ENCODE peak calls at places on chromosome 22, in four cellular contexts. K, G, D and Z are unnamed samples.

GRCh38 chr22:47634342-47634741 is 871.9 kb downstream of the TBC1D22A start:
- DNase-seq in K (no peak), G (peak), D (no peak), Z (no peak)

GRCh38 chr22:37284807-37285355 is 2.6 kb downstream of the CYTH4 start:
- DNase-seq in K (peak), G (no peak), D (no peak), Z (no peak)

GRCh38 chr22:36383110-36383581 is 4.6 kb downstream of the MYH9 start:
- DNase-seq in K (peak), G (no peak), D (peak), Z (peak)

GRCh38 chr22:45291061-45291930 is 6.5 kb downstream of the UPK3A start:
- DNase-seq in K (no peak), G (no peak), D (no peak), Z (no peak)

GRCh38 chr22:46706060-46706459 is 32.0 kb downstream of the CERK start:
- DNase-seq in K (no peak), G (no peak), D (no peak), Z (no peak)

GRCh38 chr22:24421428-24421931 is 5.9 kb upstream of the ADORA2A start:
- DNase-seq in K (no peak), G (no peak), D (no peak), Z (no peak)

GRCh38 chr22:23498811-23499798 is 81.0 kb downstream of the IGLL1 start:
- DNase-seq in K (no peak), G (peak), D (no peak), Z (no peak)

GRCh38 chr22:47563406-47564157 is 801.1 kb downstream of the TBC1D22A start:
- DNase-seq in K (no peak), G (peak), D (no peak), Z (no peak)

GRCh38 chr22:20226077-20226716 is 41.9 kb downstream of the RTN4R start:
- DNase-seq in K (no peak), G (no peak), D (no peak), Z (no peak)

GRCh38 chr22:19679476-19680099 is 34.7 kb upstream of the SEPTIN5 start:
- DNase-seq in K (peak), G (no peak), D (no peak), Z (peak)

GRCh38 chr22:23829845-23830372 is 8.9 kb downstream of the DERL3 start:
- DNase-seq in K (no peak), G (no peak), D (peak), Z (peak)

GRCh38 chr22:20585640-20586402 is 78.4 kb downstream of the MED15 start:
- DNase-seq in K (no peak), G (no peak), D (no peak), Z (no peak)

GRCh38 chr22:29003975-29004646 is 57.5 kb downstream of the C22orf31 start:
- DNase-seq in K (peak), G (no peak), D (no peak), Z (no peak)

GRCh38 chr22:20205964-20206708 is 55.3 kb upstream of the CCDC188 start:
- DNase-seq in K (peak), G (peak), D (peak), Z (peak)

GRCh38 chr22:27801616-27802388 is at the start of gene MN1:
- DNase-seq in K (peak), G (no peak), D (peak), Z (peak)

GRCh38 chr22:25754527-25755202 is 12.7 kb downstream of the MYO18B start:
- DNase-seq in K (no peak), G (no peak), D (peak), Z (peak)

GRCh38 chr22:26606611-26607010 is 11.2 kb downstream of the CRYBB1 start:
- DNase-seq in K (no peak), G (no peak), D (peak), Z (peak)

GRCh38 chr22:26602127-26602526 is 12.2 kb upstream of the TPST2 start:
- DNase-seq in K (no peak), G (no peak), D (no peak), Z (no peak)

GRCh38 chr22:37122598-37123180 is 13.2 kb upstream of the TMPRSS6 start:
- DNase-seq in K (no peak), G (no peak), D (no peak), Z (no peak)

GRCh38 chr22:26848244-26848920 is 191.0 kb downstream of the MIAT start:
- DNase-seq in K (no peak), G (peak), D (peak), Z (peak)

GRCh38 chr22:32844251-32844650 is 42.7 kb downstream of the TIMP3 start:
- DNase-seq in K (no peak), G (no peak), D (no peak), Z (no peak)

GRCh38 chr22:45754822-45755221 is 83.2 kb downstream of the ATXN10 start:
- DNase-seq in K (no peak), G (no peak), D (no peak), Z (peak)

GRCh38 chr22:21016644-21017420 is 1.9 kb downstream of the P2RX6 start:
- DNase-seq in K (no peak), G (no peak), D (no peak), Z (no peak)

GRCh38 chr22:44566911-44567310 is 68.9 kb upstream of the RTL6 start:
- DNase-seq in K (no peak), G (peak), D (no peak), Z (no peak)

GRCh38 chr22:35357883-35358621 is 22.8 kb upstream of the HMOX1 start:
- DNase-seq in K (no peak), G (no peak), D (no peak), Z (no peak)

GRCh38 chr22:37061611-37062365 is 10.2 kb downstream of the KCTD17 start:
- DNase-seq in K (no peak), G (no peak), D (no peak), Z (no peak)

GRCh38 chr22:24422078-24422665 is 5.2 kb upstream of the ADORA2A start:
- DNase-seq in K (no peak), G (no peak), D (no peak), Z (peak)

GRCh38 chr22:47005506-47006408 is 243.3 kb downstream of the TBC1D22A start:
- DNase-seq in K (no peak), G (no peak), D (no peak), Z (no peak)

GRCh38 chr22:47056361-47056760 is 293.9 kb downstream of the TBC1D22A start:
- DNase-seq in K (no peak), G (no peak), D (no peak), Z (no peak)

GRCh38 chr22:27997538-27997937 is 78.5 kb upstream of the PITPNB start:
- DNase-seq in K (no peak), G (no peak), D (no peak), Z (peak)

GRCh38 chr22:36860821-36861659 is at the start of gene NCF4:
- DNase-seq in K (peak), G (peak), D (no peak), Z (no peak)

DNA sequence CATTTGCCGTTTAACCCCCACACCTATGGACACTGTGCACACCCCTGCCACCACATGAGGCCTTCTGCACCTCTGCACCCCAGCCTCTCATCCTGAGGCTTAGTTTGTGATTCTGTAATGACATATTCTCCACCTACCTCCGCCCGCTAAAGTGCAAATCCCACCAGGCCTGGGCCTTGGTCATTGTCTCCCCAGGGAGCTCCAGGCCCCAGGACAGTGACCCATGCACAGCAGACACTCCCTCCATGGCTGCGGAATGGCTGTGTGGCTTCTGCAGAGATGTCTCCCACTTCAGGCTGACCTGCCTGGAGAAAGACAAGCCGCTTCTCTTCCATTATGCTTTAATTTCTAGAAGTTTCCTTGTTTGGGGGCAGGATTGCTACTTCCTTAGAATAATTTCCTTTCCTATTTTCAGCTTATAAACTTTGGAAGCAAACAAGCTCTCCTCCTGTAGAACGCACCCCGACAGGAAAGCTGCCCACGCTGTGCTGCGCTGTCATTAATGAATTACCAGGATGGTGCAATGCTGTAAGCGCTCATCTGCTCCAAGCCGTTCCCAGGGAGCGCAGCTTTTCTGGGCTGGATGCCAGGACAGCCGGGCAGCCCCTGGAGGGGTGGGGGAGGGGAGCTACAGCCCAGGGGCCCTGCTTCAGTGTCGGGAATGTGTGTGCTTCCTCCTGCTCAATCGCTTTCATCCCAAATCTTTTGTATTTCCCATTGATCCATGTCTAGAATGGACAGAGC is 618.0 kb downstream of the BRD1 start:
- DNase-seq in K (no peak), G (peak), D (no peak), Z (no peak)
- TF ChIP-seq CTCF in K (no peak), G (no peak), D (no peak), Z (no peak)

GRCh38 chr22:39662677-39663034 is 92.1 kb downstream of the CACNA1I start:
- DNase-seq in K (no peak), G (no peak), D (no peak), Z (no peak)
- H3K4me3 ChIP-seq in K (no peak), G (no peak), D (no peak), Z (no peak)

GRCh38 chr22:40653361-40653760 is 16.8 kb upstream of the MRTFA start:
- DNase-seq in K (no peak), G (no peak), D (no peak), Z (no peak)

GRCh38 chr22:40651563-40652501 is 15.3 kb upstream of the MRTFA start:
- DNase-seq in K (peak), G (peak), D (peak), Z (peak)

GRCh38 chr22:40651057-40651456 is 14.5 kb upstream of the MRTFA start:
- DNase-seq in K (no peak), G (no peak), D (no peak), Z (no peak)

DNA sequence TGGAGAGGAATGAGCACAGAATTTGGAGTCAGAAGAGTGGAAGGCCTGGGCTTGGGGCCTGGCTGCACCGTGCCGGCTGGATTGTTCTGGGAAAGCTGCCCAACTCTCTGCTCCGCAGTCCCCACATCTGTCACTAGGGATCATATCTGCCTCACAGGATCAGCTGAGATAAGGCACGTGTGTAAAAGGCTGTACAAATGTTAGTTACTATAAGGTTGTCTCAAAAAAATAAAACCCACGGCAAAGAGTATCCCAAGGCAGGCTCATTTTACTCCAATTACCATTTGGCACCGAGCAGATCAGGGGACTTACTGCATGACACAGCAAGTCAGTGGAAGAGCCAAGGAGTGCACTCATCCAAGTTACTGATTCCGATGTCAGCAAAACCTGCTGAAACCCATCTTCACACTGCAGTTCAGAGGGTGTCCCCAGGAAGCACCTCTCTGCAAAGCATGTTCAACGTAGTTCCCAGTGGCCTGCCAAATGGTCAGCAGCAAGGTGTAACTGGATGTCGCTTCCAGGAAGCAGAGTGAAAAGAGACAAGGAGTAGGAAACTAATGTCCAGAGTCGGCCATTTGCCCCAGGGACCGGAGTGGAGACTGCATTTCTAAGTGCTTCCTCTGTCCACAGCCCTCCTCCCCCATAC is 18.1 kb upstream of the MRTFA start:
- DNase-seq in K (peak), G (no peak), D (peak), Z (peak)
- TF ChIP-seq CTCF in K (no peak), G (no peak), D (peak), Z (peak)

GRCh38 chr22:22344430-22344829 is 99.8 kb downstream of the VPREB1 start:
- DNase-seq in K (no peak), G (no peak), D (no peak), Z (no peak)
- H3K4me3 ChIP-seq in K (no peak), G (no peak), D (no peak), Z (no peak)

DNA sequence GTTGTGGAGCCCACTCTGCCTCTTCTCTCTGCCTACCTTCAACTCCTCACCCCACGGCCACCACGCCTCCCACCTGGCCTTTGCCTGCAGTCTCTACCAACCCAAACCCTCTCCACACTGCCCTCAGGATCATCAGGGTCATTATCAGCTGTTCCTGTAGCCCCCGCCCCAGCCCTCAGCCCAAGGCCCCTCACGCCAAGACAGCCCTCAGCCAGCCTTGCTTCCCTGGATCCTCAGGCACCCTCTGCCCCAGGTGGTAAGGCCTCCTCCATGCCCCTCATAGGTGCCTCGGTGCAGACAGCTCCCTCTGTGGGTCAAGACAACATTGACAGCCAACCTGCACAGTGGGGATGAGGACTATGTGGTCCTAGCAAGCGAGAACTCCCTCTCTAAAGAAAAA is 1.7 kb downstream of the SBF1 start:
- DNase-seq in K (peak), G (no peak), D (no peak), Z (no peak)
- TF ChIP-seq CTCF in K (no peak), G (no peak), D (peak), Z (peak)

DNA sequence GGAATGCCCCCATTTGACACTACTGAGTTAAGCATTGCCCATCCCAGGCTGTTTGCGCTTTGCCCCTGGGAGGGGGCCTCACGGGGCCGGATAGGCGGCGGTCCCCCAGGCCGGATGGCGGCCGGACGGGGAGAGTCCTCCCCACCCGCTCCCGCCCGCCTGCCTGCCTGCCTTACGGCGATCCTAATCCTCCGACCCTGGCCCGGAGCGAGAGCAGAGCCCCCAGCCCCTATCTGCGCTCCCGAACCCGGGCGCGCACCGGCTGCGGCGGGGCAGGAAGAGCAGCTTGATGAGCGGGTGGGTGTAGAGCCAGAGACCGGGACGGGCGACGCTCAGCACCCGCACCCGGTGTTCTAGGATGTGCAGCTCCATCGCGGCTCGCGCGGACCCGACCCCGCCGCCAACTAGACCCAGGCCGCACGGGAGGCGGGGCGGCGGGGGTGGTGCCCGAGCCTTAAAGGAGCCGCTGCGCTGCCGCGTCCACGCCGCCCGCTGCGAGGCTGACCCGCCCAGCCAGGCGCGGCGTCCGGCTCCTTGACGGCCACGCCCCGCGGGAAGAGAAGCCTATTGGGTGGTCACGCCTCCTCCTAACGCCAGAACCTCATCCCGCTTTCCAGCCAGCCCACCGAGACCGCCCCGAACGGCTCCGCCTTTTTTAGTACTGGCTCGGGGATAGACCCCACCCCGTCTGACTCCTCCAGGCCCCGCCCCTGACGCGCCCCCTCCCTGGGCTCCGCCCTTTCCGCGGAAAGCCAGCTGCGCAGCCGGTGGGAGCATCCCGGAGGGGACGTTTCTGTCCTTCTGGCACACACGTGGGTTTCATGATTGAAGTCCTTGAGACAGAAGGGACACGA is at the start of gene CASTOR1:
- DNase-seq in K (peak), G (peak), D (peak), Z (peak)
- H3K4me3 ChIP-seq in K (peak), G (peak), D (peak), Z (peak)

GRCh38 chr22:39317756-39318506 is 1.5 kb downstream of the RPL3 start:
- DNase-seq in K (no peak), G (no peak), D (peak), Z (peak)

GRCh38 chr22:39317084-39317755 is 2.2 kb downstream of the RPL3 start:
- DNase-seq in K (peak), G (no peak), D (no peak), Z (no peak)

GRCh38 chr22:39318507-39319283 is 728 bp downstream of the RPL3 start:
- DNase-seq in K (no peak), G (no peak), D (no peak), Z (no peak)

GRCh38 chr22:39316440-39317083 is 2.9 kb downstream of the RPL3 start:
- DNase-seq in K (peak), G (peak), D (peak), Z (peak)

DNA sequence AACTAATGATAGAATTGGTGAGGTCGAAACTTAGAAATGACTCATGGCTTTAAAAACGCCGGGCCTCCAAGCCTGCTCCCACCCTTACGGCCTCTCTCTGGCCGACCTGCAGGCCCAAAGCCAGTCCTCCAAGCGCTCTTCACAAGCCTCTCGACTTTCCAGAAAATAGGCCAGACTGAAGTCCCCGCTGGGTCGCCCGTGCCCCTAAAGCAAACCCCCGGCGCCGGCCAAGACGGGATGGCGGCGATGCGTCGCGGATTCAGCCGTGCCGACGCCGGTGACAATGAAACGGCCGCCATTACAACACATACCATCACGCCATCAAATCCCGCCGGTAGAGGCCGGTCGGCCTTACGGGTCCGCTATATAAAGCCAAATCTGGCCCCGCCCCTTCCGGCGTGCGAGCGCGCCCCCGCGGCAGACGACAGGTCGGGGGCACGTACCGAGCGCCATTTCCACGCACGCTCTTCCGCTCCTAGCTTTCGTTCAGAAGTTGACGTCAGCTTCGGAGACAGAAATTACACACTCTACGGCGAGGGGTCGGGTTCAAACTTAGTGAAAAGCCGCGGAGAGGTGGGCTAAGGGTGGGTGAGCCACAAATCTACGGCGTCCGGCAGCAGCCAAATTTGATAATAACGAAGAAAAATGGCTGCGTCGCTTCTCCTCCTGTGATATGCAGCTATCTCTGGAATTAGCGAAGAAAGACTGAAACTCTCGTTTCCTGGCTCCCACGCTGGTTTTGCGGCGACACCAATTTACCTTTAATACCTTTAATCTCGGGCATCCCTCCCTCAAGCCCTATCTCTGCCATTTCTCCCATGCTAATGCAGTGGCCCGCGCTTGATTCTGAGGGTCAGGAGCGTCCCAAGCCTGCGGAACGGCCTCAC is at the start of gene RPL3:
- DNase-seq in K (peak), G (peak), D (peak), Z (peak)
- TF ChIP-seq CTCF in K (no peak), G (no peak), D (peak), Z (peak)

GRCh38 chr22:48709976-48710375 is 1117.7 kb downstream of the BRD1 start:
- DNase-seq in K (no peak), G (no peak), D (no peak), Z (no peak)
- H3K4me3 ChIP-seq in K (no peak), G (no peak), D (no peak), Z (no peak)